ENCODE peak calls at places on chromosomes 12 and 14, in five cellular contexts. C is epithelial cell of esophagus, U is BE2C, N is A673, I is cardiac fibroblast. Z is an unnamed sample.

GRCh38 chr12:2118061-2118460 is 65.3 kb downstream of the CACNA1C start:
- DNase-seq in C (no peak), U (no peak), N (no peak), I (no peak), Z (no peak)

GRCh38 chr12:41923351-41923750 is 221.3 kb downstream of the GXYLT1 start:
- DNase-seq in C (no peak), U (no peak), N (no peak), I (no peak), Z (no peak)

GRCh38 chr14:66540038-66540437 is 32.1 kb downstream of the GPHN start:
- DNase-seq in C (no peak), U (no peak), N (no peak), I (no peak), Z (no peak)

GRCh38 chr14:89252887-89253532 is 164.0 kb downstream of the FOXN3 start:
- DNase-seq in C (peak; percentile 50), U (peak; percentile 83), N (peak; percentile 11), I (peak; percentile 19), Z (no peak)

GRCh38 chr14:63342381-63342780 is 23.6 kb upstream of the GPHB5 start:
- DNase-seq in C (peak; percentile 24), U (no peak), N (peak; percentile 69), I (peak; percentile 15), Z (no peak)

GRCh38 chr14:55348766-55349453 is 62.7 kb downstream of the ATG14 start:
- DNase-seq in C (peak; percentile 84), U (no peak), N (no peak), I (no peak), Z (no peak)

GRCh38 chr14:60381909-60382308 is 104.0 kb downstream of the C14orf39 start:
- DNase-seq in C (no peak), U (peak; percentile 18), N (no peak), I (no peak), Z (no peak)

GRCh38 chr12:110228756-110229155 is 52.3 kb upstream of the ATP2A2 start:
- DNase-seq in C (no peak), U (no peak), N (no peak), I (no peak), Z (no peak)

GRCh38 chr12:57095440-57095839 is 6.5 kb downstream of the NAB2 start:
- DNase-seq in C (no peak), U (no peak), N (no peak), I (no peak), Z (no peak)

GRCh38 chr12:53989227-53990113 is 4.5 kb downstream of the HOXC10 start:
- DNase-seq in C (peak; percentile 62), U (peak; percentile 58), N (peak; percentile 94), I (peak; percentile 52), Z (peak; percentile 38)

GRCh38 chr14:34554540-34555250 is 15.2 kb upstream of the EAPP start:
- DNase-seq in C (peak; percentile 19), U (no peak), N (peak; percentile 80), I (no peak), Z (no peak)

GRCh38 chr14:44979273-44979672 is 17.3 kb downstream of the TOGARAM1 start:
- DNase-seq in C (no peak), U (no peak), N (no peak), I (no peak), Z (no peak)

GRCh38 chr14:104282332-104283196 is 144.2 kb downstream of the KIF26A start:
- DNase-seq in C (no peak), U (peak; percentile 5), N (no peak), I (no peak), Z (no peak)

GRCh38 chr12:46629331-46630229 is 196.2 kb downstream of the SLC38A4 start:
- DNase-seq in C (no peak), U (no peak), N (no peak), I (no peak), Z (no peak)

GRCh38 chr14:77707355-77707723 is 484 bp downstream of the ALKBH1 start:
- DNase-seq in C (peak; percentile 67), U (peak; percentile 28), N (peak; percentile 35), I (peak; percentile 51), Z (peak; percentile 43)

GRCh38 chr12:163406-163986 is 50.5 kb downstream of the SLC6A12 start:
- DNase-seq in C (no peak), U (no peak), N (no peak), I (no peak), Z (no peak)

GRCh38 chr12:106508966-106509365 is 73.8 kb upstream of the RFX4 start:
- DNase-seq in C (no peak), U (no peak), N (no peak), I (no peak), Z (no peak)

GRCh38 chr12:91143241-91143640 is 31.9 kb upstream of the LUM start:
- DNase-seq in C (no peak), U (no peak), N (no peak), I (peak; percentile 71), Z (no peak)

GRCh38 chr14:80679273-80679672 is 262.3 kb downstream of the CEP128 start:
- DNase-seq in C (no peak), U (no peak), N (no peak), I (no peak), Z (no peak)

DNA sequence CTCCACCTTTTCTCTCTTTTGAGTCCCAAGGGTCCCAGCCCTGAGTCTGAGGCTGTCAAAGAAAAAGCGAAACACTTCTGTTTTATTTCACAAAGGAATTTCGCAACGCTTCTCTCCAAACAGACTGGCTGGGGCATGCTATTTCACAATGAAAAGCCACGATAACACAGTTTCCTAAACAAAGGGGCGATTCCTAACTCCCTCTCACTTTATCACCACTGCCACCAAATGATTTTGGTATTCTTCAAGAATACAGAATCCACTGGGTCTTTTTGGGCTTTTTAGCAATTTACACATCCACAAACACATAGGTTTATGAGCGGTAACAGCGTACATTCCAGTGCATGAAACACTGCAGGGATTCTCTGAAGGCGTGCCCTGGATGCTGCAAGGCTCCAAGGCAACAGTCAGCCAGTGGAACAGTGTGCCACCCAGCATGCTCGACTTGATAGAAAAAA is 161.2 kb downstream of the DAD1 start:
- DNase-seq in C (peak; percentile 69), U (no peak), N (peak; percentile 90), I (peak; percentile 88), Z (peak; percentile 40)
- H3K4me3 ChIP-seq in C (peak overlapping the region; percentile 30), U (no peak overlapping the region), N (peak overlapping the region; percentile 26), I (no peak overlapping the region), Z (no peak overlapping the region)

GRCh38 chr12:51907083-51907863 is at the start of gene ACVRL1:
- DNase-seq in C (no peak), U (no peak), N (no peak), I (peak; percentile 60), Z (no peak)
- H3K4me3 ChIP-seq in C (no peak within 1 kb of the TSS), U (no peak within 1 kb of the TSS), N (peak within 1 kb of the TSS; percentile 38), I (peak within 1 kb of the TSS; percentile 62), Z (peak within 1 kb of the TSS; percentile 35)

GRCh38 chr14:69042309-69043006 is 63.4 kb upstream of the ACTN1 start:
- DNase-seq in C (no peak), U (no peak), N (no peak), I (no peak), Z (no peak)

GRCh38 chr14:69044296-69044695 is 65.2 kb upstream of the ACTN1 start:
- DNase-seq in C (no peak), U (no peak), N (no peak), I (no peak), Z (no peak)

GRCh38 chr14:69044965-69045555 is 66.0 kb upstream of the ACTN1 start:
- DNase-seq in C (no peak), U (no peak), N (no peak), I (peak; percentile 90), Z (peak; percentile 76)

GRCh38 chr14:69043007-69043444 is 63.9 kb upstream of the ACTN1 start:
- DNase-seq in C (no peak), U (peak; percentile 56), N (no peak), I (peak; percentile 34), Z (no peak)

DNA sequence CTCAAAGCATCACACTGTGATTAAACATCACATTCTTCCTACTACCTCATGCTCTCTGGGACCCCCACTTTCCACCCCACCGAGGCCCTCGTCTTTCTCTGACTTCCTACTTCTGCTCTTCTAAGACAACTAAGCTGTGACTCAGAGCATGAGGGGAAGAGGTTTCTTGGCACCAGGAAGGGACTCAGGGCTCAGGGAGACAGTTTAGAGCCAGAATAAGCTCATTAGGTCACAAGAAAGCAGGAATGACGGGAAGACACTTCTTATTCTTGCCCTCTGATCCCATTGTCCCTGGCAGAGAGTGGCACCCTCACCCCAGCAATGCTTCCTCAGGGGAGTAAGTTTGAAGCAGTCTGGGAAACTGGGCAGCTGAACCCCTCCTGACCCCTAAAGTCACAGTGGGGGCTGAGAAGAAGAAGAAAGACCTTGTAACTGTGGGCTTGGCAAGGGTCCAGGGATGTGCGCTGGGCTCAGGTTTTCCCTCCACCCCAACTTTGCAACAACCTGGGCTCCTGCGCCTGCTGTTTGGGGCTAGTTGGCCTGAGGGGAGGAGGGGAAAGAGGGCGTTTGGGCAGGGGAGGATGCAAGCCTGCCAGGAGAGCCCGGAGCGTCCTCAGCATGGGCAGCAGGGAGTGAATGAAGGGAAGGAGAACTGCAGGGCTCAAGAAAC is 64.6 kb upstream of the ACTN1 start:
- DNase-seq in C (peak; percentile 36), U (no peak), N (no peak), I (peak; percentile 82), Z (peak; percentile 66)
- H3K4me3 ChIP-seq in C (no peak overlapping the region), U (no peak overlapping the region), N (no peak overlapping the region), I (no peak overlapping the region), Z (no peak overlapping the region)

GRCh38 chr14:20627337-20628032 is 14.0 kb downstream of the OR6S1 start:
- DNase-seq in C (peak; percentile 65), U (no peak), N (no peak), I (peak; percentile 43), Z (no peak)

GRCh38 chr14:20626274-20626673 is 15.2 kb downstream of the OR6S1 start:
- DNase-seq in C (no peak), U (no peak), N (no peak), I (no peak), Z (no peak)

GRCh38 chr14:20630340-20631022 is 11.0 kb downstream of the OR6S1 start:
- DNase-seq in C (peak; percentile 79), U (peak; percentile 49), N (peak; percentile 72), I (peak; percentile 29), Z (peak; percentile 37)

GRCh38 chr14:20631023-20631820 is 10.3 kb downstream of the OR6S1 start:
- DNase-seq in C (peak; percentile 62), U (peak; percentile 71), N (peak; percentile 85), I (peak; percentile 74), Z (peak; percentile 58)

DNA sequence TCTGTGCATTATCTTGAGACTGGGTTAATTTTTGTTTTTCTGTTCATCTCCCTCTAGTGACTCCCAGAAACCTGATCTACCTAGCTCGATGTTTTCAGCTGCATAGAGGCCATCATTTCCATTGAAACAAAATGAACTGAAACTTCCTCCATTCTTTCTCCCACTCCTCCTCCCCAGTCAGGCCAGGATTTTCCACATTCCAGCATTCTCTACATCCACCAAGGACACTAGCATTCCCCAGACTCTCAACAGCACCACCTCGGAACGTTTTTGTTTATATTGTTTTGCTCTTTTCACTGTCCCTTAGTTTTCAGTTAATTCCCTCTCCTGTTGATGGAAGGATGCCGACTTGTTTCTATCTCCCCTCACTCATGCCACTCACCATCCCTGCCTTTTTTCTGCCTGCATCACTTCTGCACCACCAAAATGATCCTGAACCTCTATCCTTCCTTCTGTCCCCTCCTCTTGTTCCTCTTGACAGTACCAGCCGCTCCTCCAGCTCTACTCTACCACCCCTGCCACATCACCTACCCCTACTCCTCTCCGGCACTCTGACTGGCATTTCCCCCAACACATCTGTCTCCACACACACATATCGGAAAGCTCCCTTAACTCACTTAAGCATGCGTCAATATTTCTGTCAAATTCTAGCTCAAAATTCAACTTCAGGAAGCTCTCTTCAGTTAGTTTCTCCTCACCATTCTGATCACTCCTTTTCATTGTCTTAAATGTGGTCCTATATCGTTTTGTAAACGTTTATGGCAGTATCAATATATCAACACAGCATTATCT is 13.2 kb downstream of the OR6S1 start:
- DNase-seq in C (no peak), U (no peak), N (no peak), I (no peak), Z (no peak)
- H3K4me3 ChIP-seq in C (no peak overlapping the region), U (no peak overlapping the region), N (no peak overlapping the region), I (no peak overlapping the region), Z (no peak overlapping the region)